ENCODE peak calls at places on chromosomes 1 and 21, in four cellular contexts. S, B, E and N are unnamed samples.

GRCh38 chr1:17315542-17316130 is 7.6 kb downstream of the PADI4 start:
- DNase-seq in E (no peak), S (no peak), B (no peak), N (no peak)

GRCh38 chr1:47298025-47298699 is 15.8 kb downstream of the STIL start:
- DNase-seq in S (no peak), B (no peak), E (no peak), N (no peak)

GRCh38 chr1:222107975-222108374 is 366.1 kb upstream of the DUSP10 start:
- DNase-seq in E (no peak), S (no peak), B (no peak), N (no peak)

GRCh38 chr1:54809496-54810074 is 8.5 kb upstream of the TTC22 start:
- DNase-seq in B (no peak), E (no peak), S (no peak), N (no peak)

GRCh38 chr1:11448375-11449085 is 30.4 kb upstream of the DISP3 start:
- DNase-seq in B (no peak), S (no peak), E (no peak), N (no peak)

GRCh38 chr1:31306278-31306677 is 9.4 kb downstream of the ZCCHC17 start:
- DNase-seq in E (no peak), S (no peak), B (no peak), N (no peak)

GRCh38 chr1:114755006-114755936 is 2.5 kb downstream of the CSDE1 start:
- DNase-seq in S (no peak), B (no peak), E (no peak), N (no peak)

GRCh38 chr1:147072371-147073061 is 99.8 kb downstream of the PRKAB2 start:
- DNase-seq in E (no peak), S (no peak), B (no peak), N (no peak)

GRCh38 chr1:28885982-28886730 is 28.2 kb upstream of the EPB41 start:
- DNase-seq in S (no peak), E (no peak), B (no peak), N (no peak)

GRCh38 chr1:224726783-224727182 is 110.7 kb downstream of the CNIH3 start:
- DNase-seq in E (no peak), B (no peak), S (no peak), N (no peak)

GRCh38 chr1:234956821-234957329 is 171.8 kb downstream of the TOMM20 start:
- DNase-seq in S (no peak), B (no peak), E (no peak), N (no peak)

GRCh38 chr1:215273838-215274516 is 191.4 kb downstream of the KCNK2 start:
- DNase-seq in E (no peak), B (no peak), S (no peak), N (peak; percentile 36)

GRCh38 chr1:98523256-98523655 is 138.3 kb upstream of the SNX7 start:
- DNase-seq in S (no peak), E (no peak), B (no peak), N (no peak)

GRCh38 chr21:37642493-37642892 is 273.8 kb downstream of the KCNJ6 start:
- DNase-seq in S (peak; percentile 17), B (no peak), E (no peak), N (peak; percentile 6)

GRCh38 chr1:181551249-181551648 is 67.9 kb downstream of the CACNA1E start:
- DNase-seq in S (no peak), E (no peak), B (no peak), N (no peak)

GRCh38 chr1:17276568-17276967 is 27.7 kb downstream of the PADI3 start:
- DNase-seq in S (no peak), B (no peak), E (no peak), N (no peak)

GRCh38 chr1:161374373-161374772 is 6.7 kb upstream of the CFAP126 start:
- DNase-seq in S (no peak), E (no peak), B (no peak), N (peak; percentile 30)

GRCh38 chr1:32828341-32828740 is 10.9 kb downstream of the S100PBP start:
- DNase-seq in E (no peak), S (no peak), B (no peak), N (peak; percentile 42)